ENCODE peak calls at places on chromosomes 3 and 15, in five cellular contexts. One of them, this sample, is unnamed.

GRCh38 chr15:32918481-32919026 is 200.8 kb downstream of the GREM1 start:
- DNase-seq in T-helper 17 cell: no peak
- DNase-seq in T-helper 2 cell: no peak
- DNase-seq in A673: no peak
- DNase-seq in fibroblast of pulmonary artery: no peak
- DNase-seq in this sample: no peak

GRCh38 chr3:64684715-64685261 is 3.0 kb downstream of the ADAMTS9 start:
- DNase-seq in T-helper 2 cell: no peak
- DNase-seq in fibroblast of pulmonary artery: peak; percentile 59
- DNase-seq in A673: no peak
- DNase-seq in T-helper 17 cell: no peak
- DNase-seq in this sample: no peak

GRCh38 chr3:1515842-1516241 is 423.0 kb downstream of the CNTN6 start:
- DNase-seq in fibroblast of pulmonary artery: no peak
- DNase-seq in T-helper 17 cell: no peak
- DNase-seq in A673: no peak
- DNase-seq in T-helper 2 cell: no peak
- DNase-seq in this sample: no peak

GRCh38 chr3:172595648-172596393 is 72.6 kb upstream of the TNFSF10 start:
- DNase-seq in T-helper 2 cell: peak; percentile 32
- DNase-seq in A673: peak; percentile 69
- DNase-seq in T-helper 17 cell: no peak
- DNase-seq in fibroblast of pulmonary artery: peak; percentile 77
- DNase-seq in this sample: peak; percentile 67

GRCh38 chr3:77693147-77693546 is 653.2 kb downstream of the ROBO2 start:
- DNase-seq in T-helper 17 cell: no peak
- DNase-seq in fibroblast of pulmonary artery: no peak
- DNase-seq in A673: no peak
- DNase-seq in T-helper 2 cell: no peak
- DNase-seq in this sample: no peak

GRCh38 chr3:141940204-141940776 is 63.8 kb downstream of the ATP1B3 start:
- DNase-seq in T-helper 2 cell: no peak
- DNase-seq in T-helper 17 cell: no peak
- DNase-seq in fibroblast of pulmonary artery: peak; percentile 63
- DNase-seq in A673: peak; percentile 78
- DNase-seq in this sample: no peak

GRCh38 chr3:197027151-197027895 is 2.3 kb downstream of the MELTF start:
- DNase-seq in A673: no peak
- DNase-seq in T-helper 2 cell: no peak
- DNase-seq in fibroblast of pulmonary artery: no peak
- DNase-seq in T-helper 17 cell: no peak
- DNase-seq in this sample: no peak

GRCh38 chr3:65793495-65794200 is 245.1 kb downstream of the MAGI1 start:
- DNase-seq in T-helper 2 cell: no peak
- DNase-seq in A673: no peak
- DNase-seq in fibroblast of pulmonary artery: no peak
- DNase-seq in T-helper 17 cell: no peak
- DNase-seq in this sample: no peak

GRCh38 chr3:172591876-172592771 is 68.9 kb upstream of the TNFSF10 start:
- DNase-seq in T-helper 17 cell: peak; percentile 71
- DNase-seq in T-helper 2 cell: peak; percentile 81
- DNase-seq in A673: no peak
- DNase-seq in fibroblast of pulmonary artery: no peak
- DNase-seq in this sample: peak; percentile 47

GRCh38 chr3:113552851-113553250 is 20.5 kb downstream of the SIDT1 start:
- DNase-seq in T-helper 2 cell: no peak
- DNase-seq in fibroblast of pulmonary artery: no peak
- DNase-seq in A673: no peak
- DNase-seq in T-helper 17 cell: no peak
- DNase-seq in this sample: no peak

GRCh38 chr15:91216000-91216399 is 115.9 kb downstream of the SV2B start:
- DNase-seq in A673: no peak
- DNase-seq in fibroblast of pulmonary artery: no peak
- DNase-seq in T-helper 2 cell: no peak
- DNase-seq in T-helper 17 cell: no peak
- DNase-seq in this sample: no peak

GRCh38 chr3:172152869-172153268 is 113.5 kb downstream of the FNDC3B start:
- DNase-seq in T-helper 2 cell: no peak
- DNase-seq in T-helper 17 cell: no peak
- DNase-seq in A673: no peak
- DNase-seq in fibroblast of pulmonary artery: peak; percentile 70
- DNase-seq in this sample: no peak

GRCh38 chr3:182682263-182683229 is 110.8 kb upstream of the ATP11B start:
- DNase-seq in fibroblast of pulmonary artery: peak; percentile 43
- DNase-seq in T-helper 2 cell: peak; percentile 30
- DNase-seq in T-helper 17 cell: peak; percentile 26
- DNase-seq in A673: peak; percentile 59
- DNase-seq in this sample: no peak

GRCh38 chr3:178875157-178875556 is 196.5 kb downstream of the ZMAT3 start:
- DNase-seq in fibroblast of pulmonary artery: no peak
- DNase-seq in A673: no peak
- DNase-seq in T-helper 2 cell: no peak
- DNase-seq in T-helper 17 cell: no peak
- DNase-seq in this sample: no peak

GRCh38 chr15:57595011-57595866 is 3.5 kb downstream of the MYZAP start:
- DNase-seq in T-helper 17 cell: no peak
- DNase-seq in A673: no peak
- DNase-seq in fibroblast of pulmonary artery: no peak
- DNase-seq in T-helper 2 cell: no peak
- DNase-seq in this sample: no peak

GRCh38 chr15:22960126-22960525 is 20.0 kb downstream of the CYFIP1 start:
- DNase-seq in A673: no peak
- DNase-seq in T-helper 17 cell: no peak
- DNase-seq in fibroblast of pulmonary artery: no peak
- DNase-seq in T-helper 2 cell: no peak
- DNase-seq in this sample: no peak

GRCh38 chr3:182124187-182124586 is 412.5 kb downstream of the SOX2 start:
- DNase-seq in T-helper 17 cell: no peak
- DNase-seq in fibroblast of pulmonary artery: no peak
- DNase-seq in A673: no peak
- DNase-seq in T-helper 2 cell: no peak
- DNase-seq in this sample: no peak

GRCh38 chr15:26697913-26698312 is 75.0 kb downstream of the GABRB3 start:
- DNase-seq in T-helper 17 cell: no peak
- DNase-seq in T-helper 2 cell: no peak
- DNase-seq in A673: no peak
- DNase-seq in fibroblast of pulmonary artery: no peak
- DNase-seq in this sample: no peak

GRCh38 chr3:160400048-160400630 is 689 bp downstream of the SMC4 start:
- DNase-seq in fibroblast of pulmonary artery: peak; percentile 73
- DNase-seq in T-helper 17 cell: peak; percentile 11
- DNase-seq in A673: peak; percentile 52
- DNase-seq in T-helper 2 cell: no peak
- DNase-seq in this sample: no peak

GRCh38 chr15:43826029-43826507 is 734 bp upstream of the WDR76 start:
- DNase-seq in A673: no peak
- DNase-seq in T-helper 2 cell: no peak
- DNase-seq in fibroblast of pulmonary artery: no peak
- DNase-seq in T-helper 17 cell: no peak
- DNase-seq in this sample: no peak

GRCh38 chr3:13138566-13139145 is 65.4 kb upstream of the IQSEC1 start:
- DNase-seq in A673: no peak
- DNase-seq in T-helper 2 cell: no peak
- DNase-seq in T-helper 17 cell: no peak
- DNase-seq in fibroblast of pulmonary artery: no peak
- DNase-seq in this sample: no peak

GRCh38 chr15:66387176-66388056 is 704 bp downstream of the MAP2K1 start:
- DNase-seq in T-helper 2 cell: peak; percentile 45
- DNase-seq in A673: peak; percentile 63
- DNase-seq in T-helper 17 cell: peak; percentile 54
- DNase-seq in fibroblast of pulmonary artery: peak; percentile 64
- DNase-seq in this sample: no peak

GRCh38 chr3:32106929-32107362 is 526 bp downstream of the GPD1L start:
- DNase-seq in T-helper 2 cell: no peak
- DNase-seq in fibroblast of pulmonary artery: peak; percentile 7
- DNase-seq in A673: no peak
- DNase-seq in T-helper 17 cell: no peak
- DNase-seq in this sample: no peak

GRCh38 chr3:183260167-183260904 is 7.3 kb downstream of the B3GNT5 start:
- DNase-seq in T-helper 17 cell: no peak
- DNase-seq in A673: no peak
- DNase-seq in T-helper 2 cell: no peak
- DNase-seq in fibroblast of pulmonary artery: peak; percentile 45
- DNase-seq in this sample: peak; percentile 13

GRCh38 chr15:32956006-32956405 is 238.2 kb downstream of the GREM1 start:
- DNase-seq in A673: peak; percentile 57
- DNase-seq in T-helper 17 cell: no peak
- DNase-seq in T-helper 2 cell: no peak
- DNase-seq in fibroblast of pulmonary artery: peak; percentile 84
- DNase-seq in this sample: no peak

GRCh38 chr3:97954193-97954827 is 17.9 kb downstream of the RIOX2 start:
- DNase-seq in T-helper 2 cell: no peak
- DNase-seq in T-helper 17 cell: no peak
- DNase-seq in A673: no peak
- DNase-seq in fibroblast of pulmonary artery: no peak
- DNase-seq in this sample: no peak

GRCh38 chr15:101499863-101500713 is 10.6 kb upstream of the PCSK6 start:
- DNase-seq in fibroblast of pulmonary artery: no peak
- DNase-seq in T-helper 2 cell: no peak
- DNase-seq in A673: no peak
- DNase-seq in T-helper 17 cell: no peak
- DNase-seq in this sample: no peak

GRCh38 chr3:4993276-4994143 is 14.3 kb downstream of the BHLHE40 start:
- DNase-seq in fibroblast of pulmonary artery: no peak
- DNase-seq in T-helper 2 cell: no peak
- DNase-seq in T-helper 17 cell: no peak
- DNase-seq in A673: no peak
- DNase-seq in this sample: no peak

GRCh38 chr15:78930577-78931388 is 14.1 kb downstream of the CTSH start:
- DNase-seq in T-helper 17 cell: no peak
- DNase-seq in A673: no peak
- DNase-seq in T-helper 2 cell: no peak
- DNase-seq in fibroblast of pulmonary artery: peak; percentile 74
- DNase-seq in this sample: no peak

GRCh38 chr15:40594429-40594836 is 384 bp downstream of the KNL1 start:
- DNase-seq in fibroblast of pulmonary artery: peak; percentile 43
- DNase-seq in T-helper 2 cell: no peak
- DNase-seq in A673: peak; percentile 77
- DNase-seq in T-helper 17 cell: no peak
- DNase-seq in this sample: no peak

GRCh38 chr3:14295777-14296176 is 106.6 kb upstream of the SLC6A6 start:
- DNase-seq in A673: no peak
- DNase-seq in T-helper 2 cell: no peak
- DNase-seq in fibroblast of pulmonary artery: no peak
- DNase-seq in T-helper 17 cell: no peak
- DNase-seq in this sample: no peak

GRCh38 chr15:91909574-91909973 is 56.1 kb downstream of the SLCO3A1 start:
- DNase-seq in T-helper 17 cell: no peak
- DNase-seq in T-helper 2 cell: no peak
- DNase-seq in fibroblast of pulmonary artery: no peak
- DNase-seq in A673: no peak
- DNase-seq in this sample: no peak

GRCh38 chr3:23546186-23546585 is 259.6 kb upstream of the UBE2E1 start:
- DNase-seq in T-helper 2 cell: no peak
- DNase-seq in A673: no peak
- DNase-seq in T-helper 17 cell: no peak
- DNase-seq in fibroblast of pulmonary artery: peak; percentile 37
- DNase-seq in this sample: no peak